ENCODE peak calls at places on chromosomes 4 and X, in nine cellular contexts. J, L, Y, Q, H, M, N, P and B are unnamed samples.

GRCh38 chr4:127870688-127871087 is 10.0 kb upstream of the PLK4 start:
- DNase-seq in H (peak), P (peak), Y (no peak), Q (no peak), J (peak), M (no peak), L (no peak), N (no peak), B (peak)

GRCh38 chrX:148310402-148311200 is 189.8 kb upstream of the AFF2 start:
- DNase-seq in Y (peak), P (no peak), Q (peak), N (no peak), M (no peak), H (no peak), L (no peak), J (no peak), B (no peak)

GRCh38 chr4:38523524-38524448 is 140.2 kb upstream of the KLF3 start:
- DNase-seq in J (no peak), H (no peak), Q (no peak), N (no peak), P (peak), L (no peak), M (no peak), Y (peak), B (peak)

GRCh38 chr4:2248044-2248780 is 6.3 kb upstream of the HAUS3 start:
- DNase-seq in L (no peak), Q (no peak), N (no peak), Y (peak), P (no peak), J (no peak), M (peak), H (no peak), B (no peak)

GRCh38 chr4:102552781-102553180 is 51.6 kb downstream of the NFKB1 start:
- DNase-seq in J (no peak), P (peak), M (no peak), Q (no peak), N (no peak), Y (no peak), H (no peak), L (no peak), B (no peak)

GRCh38 chr4:27759621-27760020 is 899.0 kb downstream of the STIM2 start:
- DNase-seq in P (peak), Q (no peak), Y (no peak), M (no peak), N (peak), L (no peak), H (no peak), J (no peak), B (peak)

GRCh38 chrX:4787971-4788370 is 1074.5 kb upstream of the PRKX start:
- DNase-seq in Q (no peak), L (no peak), Y (no peak), J (no peak), H (no peak), M (no peak), N (no peak), P (no peak), B (no peak)

GRCh38 chr4:139795915-139796314 is 130.3 kb downstream of the MGST2 start:
- DNase-seq in J (no peak), L (no peak), N (no peak), P (peak), M (no peak), Q (no peak), Y (no peak), H (no peak), B (peak)

GRCh38 chrX:1484638-1485019 is 31.9 kb upstream of the ASMTL start:
- DNase-seq in Q (no peak), Y (peak), H (no peak), L (no peak), P (no peak), J (no peak), M (peak), N (no peak), B (no peak)

GRCh38 chr4:114642173-114642780 is 43.7 kb downstream of the UGT8 start:
- DNase-seq in L (no peak), J (no peak), M (no peak), P (no peak), N (no peak), Y (no peak), H (no peak), Q (no peak), B (no peak)

GRCh38 chr4:147837435-147837834 is 105.5 kb downstream of the ARHGAP10 start:
- DNase-seq in M (no peak), P (peak), L (no peak), J (no peak), Q (no peak), N (peak), Y (no peak), H (no peak), B (no peak)

GRCh38 chr4:82561745-82562552 is at the start of gene TMEM150C:
- DNase-seq in M (peak), Y (no peak), N (peak), J (no peak), Q (no peak), L (no peak), P (peak), H (peak), B (peak)

GRCh38 chr4:114109776-114110175 is 130.3 kb upstream of the ARSJ start:
- DNase-seq in J (no peak), N (no peak), M (no peak), Q (no peak), H (no peak), L (no peak), P (no peak), Y (no peak), B (peak)

GRCh38 chrX:13755254-13755653 is 20.7 kb downstream of the OFD1 start:
- DNase-seq in Y (peak), P (no peak), J (no peak), L (no peak), Q (no peak), H (no peak), N (no peak), M (no peak), B (no peak)

GRCh38 chr4:20443406-20443805 is 191.7 kb downstream of the SLIT2 start:
- DNase-seq in H (no peak), Y (no peak), L (no peak), J (no peak), P (no peak), N (no peak), M (no peak), Q (no peak), B (no peak)

GRCh38 chrX:74119016-74119910 is 184.7 kb upstream of the ZCCHC13 start:
- DNase-seq in Y (no peak), J (no peak), P (peak), N (no peak), H (no peak), L (no peak), M (no peak), Q (no peak), B (peak)

GRCh38 chr4:75007891-75008290 is 75.0 kb downstream of the PARM1 start:
- DNase-seq in L (no peak), N (no peak), M (no peak), Q (no peak), J (no peak), H (no peak), Y (no peak), P (no peak), B (no peak)

GRCh38 chrX:65093658-65094057 is 117.4 kb upstream of the ZC4H2 start:
- DNase-seq in L (no peak), Q (no peak), M (no peak), Y (no peak), H (no peak), N (no peak), J (no peak), P (no peak), B (no peak)

GRCh38 chr4:18049446-18049845 is 27.9 kb upstream of the LCORL start:
- DNase-seq in L (no peak), M (no peak), N (no peak), H (no peak), J (no peak), P (no peak), Y (no peak), Q (no peak), B (no peak)

GRCh38 chr4:83046693-83047473 is 11.9 kb downstream of the COPS4 start:
- DNase-seq in N (no peak), L (no peak), Y (no peak), Q (no peak), H (no peak), J (no peak), M (no peak), P (no peak), B (no peak)

GRCh38 chrX:110407910-110408545 is 49.4 kb downstream of the RTL9 start:
- DNase-seq in J (no peak), Y (peak), N (peak), P (peak), L (no peak), Q (peak), M (peak), H (no peak), B (peak)

GRCh38 chrX:149758068-149758714 is 15.7 kb upstream of the HSFX1 start:
- DNase-seq in H (no peak), Q (no peak), Y (no peak), J (no peak), L (no peak), P (no peak), N (no peak), M (no peak), B (no peak)

GRCh38 chr4:31370866-31371465 is 650.8 kb downstream of the PCDH7 start:
- DNase-seq in Y (peak), Q (no peak), H (no peak), M (no peak), P (peak), J (peak), N (peak), L (no peak), B (peak)

GRCh38 chrX:134602410-134602809 is 55.9 kb downstream of the PLAC1 start:
- DNase-seq in L (no peak), N (no peak), Y (no peak), P (no peak), M (no peak), H (no peak), J (no peak), Q (no peak), B (no peak)

GRCh38 chrX:151970661-151971060 is 3.8 kb downstream of the GABRE start:
- DNase-seq in P (peak), Y (no peak), H (peak), J (peak), Q (no peak), M (peak), L (no peak), N (peak), B (peak)

GRCh38 chrX:2712428-2712827 is 21.3 kb downstream of the CD99 start:
- DNase-seq in Q (no peak), M (no peak), H (no peak), L (no peak), P (no peak), J (no peak), N (no peak), Y (no peak), B (no peak)

GRCh38 chr4:103075435-103075893 is 1.1 kb downstream of the SLC9B2 start:
- DNase-seq in Q (no peak), J (no peak), L (no peak), Y (no peak), P (peak), H (no peak), N (no peak), M (no peak), B (peak)

GRCh38 chr4:25750874-25751273 is 95.2 kb downstream of the SLC34A2 start:
- DNase-seq in P (no peak), N (no peak), J (no peak), L (no peak), Y (no peak), Q (no peak), M (no peak), H (no peak), B (no peak)

GRCh38 chr4:53866055-53866454 is 198.3 kb downstream of the CHIC2 start:
- DNase-seq in M (no peak), J (no peak), P (no peak), H (no peak), Y (no peak), L (no peak), N (no peak), Q (no peak), B (peak)

GRCh38 chrX:71616672-71617529 is 1.4 kb downstream of the CXCR3 start:
- DNase-seq in P (no peak), M (no peak), L (no peak), Y (peak), Q (no peak), N (no peak), J (no peak), H (no peak), B (no peak)

GRCh38 chr4:143019351-143019750 is 165.4 kb upstream of the USP38 start:
- DNase-seq in P (no peak), L (no peak), M (no peak), J (no peak), N (no peak), Q (no peak), H (no peak), Y (no peak), B (no peak)

GRCh38 chrX:3713937-3714434 is 537 bp upstream of the PRKX start:
- DNase-seq in H (no peak), P (no peak), Y (no peak), Q (no peak), J (no peak), L (no peak), N (no peak), M (no peak), B (no peak)

GRCh38 chrX:13357925-13358324 is 38.1 kb upstream of the ATXN3L start:
- DNase-seq in J (no peak), L (no peak), M (peak), H (no peak), N (no peak), P (peak), Y (no peak), Q (no peak), B (peak)

GRCh38 chrX:72716766-72717165 is 2.7 kb upstream of the PHKA1 start:
- DNase-seq in L (no peak), P (no peak), J (no peak), H (no peak), Y (no peak), M (no peak), Q (no peak), N (no peak), B (no peak)

GRCh38 chr4:54118850-54119589 is 19.1 kb downstream of the GSX2 start:
- DNase-seq in J (no peak), H (no peak), Q (no peak), P (peak), N (no peak), Y (no peak), L (no peak), M (no peak), B (peak)